ENCODE peak calls at places on chromosomes 5 and 9, in eight cellular contexts. One of them, this sample, is unnamed.

GRCh38 chr5:10265245-10266109 is 15.4 kb downstream of the CCT5 start:
- DNase-seq in glutamatergic neuron: no peak
- DNase-seq in cardiac muscle cell: no peak
- DNase-seq in EH: no peak
- DNase-seq in IMR-90: no peak
- DNase-seq in ACHN: no peak
- DNase-seq in HepG2: no peak
- DNase-seq in stimulated activated effector memory CD8-positive, alpha-beta T cell treated with anti-CD3 and anti-CD28 coated beads, Interleukin-12 subunit alpha, Interleukin-12 subunit beta, amount 100 ng/mL, for 72 hours: no peak
- DNase-seq in this sample: no peak

GRCh38 chr5:171599957-171600612 is 180.6 kb downstream of the FGF18 start:
- DNase-seq in ACHN: no peak
- DNase-seq in HepG2: no peak
- DNase-seq in IMR-90: no peak
- DNase-seq in glutamatergic neuron: no peak
- DNase-seq in EH: no peak
- DNase-seq in cardiac muscle cell: no peak
- DNase-seq in stimulated activated effector memory CD8-positive, alpha-beta T cell treated with anti-CD3 and anti-CD28 coated beads, Interleukin-12 subunit alpha, Interleukin-12 subunit beta, amount 100 ng/mL, for 72 hours: no peak
- DNase-seq in this sample: no peak

GRCh38 chr5:142397178-142397577 is 72.4 kb upstream of the SPRY4 start:
- DNase-seq in stimulated activated effector memory CD8-positive, alpha-beta T cell treated with anti-CD3 and anti-CD28 coated beads, Interleukin-12 subunit alpha, Interleukin-12 subunit beta, amount 100 ng/mL, for 72 hours: no peak
- DNase-seq in glutamatergic neuron: no peak
- DNase-seq in ACHN: no peak
- DNase-seq in EH: no peak
- DNase-seq in cardiac muscle cell: no peak
- DNase-seq in HepG2: no peak
- DNase-seq in IMR-90: no peak
- DNase-seq in this sample: no peak

GRCh38 chr5:82072138-82072537 is 100.3 kb downstream of the ATG10 start:
- DNase-seq in HepG2: no peak
- DNase-seq in stimulated activated effector memory CD8-positive, alpha-beta T cell treated with anti-CD3 and anti-CD28 coated beads, Interleukin-12 subunit alpha, Interleukin-12 subunit beta, amount 100 ng/mL, for 72 hours: no peak
- DNase-seq in glutamatergic neuron: no peak
- DNase-seq in EH: no peak
- DNase-seq in cardiac muscle cell: no peak
- DNase-seq in ACHN: no peak
- DNase-seq in IMR-90: no peak
- DNase-seq in this sample: peak; percentile 31

GRCh38 chr5:98750693-98751092 is 22.8 kb upstream of the RGMB start:
- DNase-seq in IMR-90: no peak
- DNase-seq in HepG2: peak; percentile 31
- DNase-seq in cardiac muscle cell: peak; percentile 20
- DNase-seq in EH: peak; percentile 27
- DNase-seq in ACHN: no peak
- DNase-seq in glutamatergic neuron: no peak
- DNase-seq in stimulated activated effector memory CD8-positive, alpha-beta T cell treated with anti-CD3 and anti-CD28 coated beads, Interleukin-12 subunit alpha, Interleukin-12 subunit beta, amount 100 ng/mL, for 72 hours: no peak
- DNase-seq in this sample: peak; percentile 58

GRCh38 chr9:95516736-95517558 is at the start of gene PTCH1:
- DNase-seq in stimulated activated effector memory CD8-positive, alpha-beta T cell treated with anti-CD3 and anti-CD28 coated beads, Interleukin-12 subunit alpha, Interleukin-12 subunit beta, amount 100 ng/mL, for 72 hours: peak; percentile 30
- DNase-seq in ACHN: peak; percentile 29
- DNase-seq in glutamatergic neuron: peak; percentile 55
- DNase-seq in IMR-90: peak; percentile 52
- DNase-seq in cardiac muscle cell: peak; percentile 72
- DNase-seq in EH: peak; percentile 52
- DNase-seq in HepG2: no peak
- DNase-seq in this sample: peak; percentile 85

GRCh38 chr5:157486861-157487260 is 26.8 kb downstream of the NIPAL4 start:
- DNase-seq in EH: no peak
- DNase-seq in cardiac muscle cell: no peak
- DNase-seq in glutamatergic neuron: no peak
- DNase-seq in HepG2: no peak
- DNase-seq in stimulated activated effector memory CD8-positive, alpha-beta T cell treated with anti-CD3 and anti-CD28 coated beads, Interleukin-12 subunit alpha, Interleukin-12 subunit beta, amount 100 ng/mL, for 72 hours: no peak
- DNase-seq in IMR-90: no peak
- DNase-seq in ACHN: no peak
- DNase-seq in this sample: no peak

GRCh38 chr9:18543406-18543965 is 69.5 kb downstream of the ADAMTSL1 start:
- DNase-seq in stimulated activated effector memory CD8-positive, alpha-beta T cell treated with anti-CD3 and anti-CD28 coated beads, Interleukin-12 subunit alpha, Interleukin-12 subunit beta, amount 100 ng/mL, for 72 hours: no peak
- DNase-seq in ACHN: no peak
- DNase-seq in cardiac muscle cell: no peak
- DNase-seq in glutamatergic neuron: no peak
- DNase-seq in EH: peak; percentile 94
- DNase-seq in IMR-90: peak; percentile 76
- DNase-seq in HepG2: no peak
- DNase-seq in this sample: no peak

GRCh38 chr9:136849960-136850865 is 1.0 kb downstream of the PHPT1 start:
- DNase-seq in stimulated activated effector memory CD8-positive, alpha-beta T cell treated with anti-CD3 and anti-CD28 coated beads, Interleukin-12 subunit alpha, Interleukin-12 subunit beta, amount 100 ng/mL, for 72 hours: no peak
- DNase-seq in EH: no peak
- DNase-seq in ACHN: no peak
- DNase-seq in HepG2: no peak
- DNase-seq in IMR-90: no peak
- DNase-seq in cardiac muscle cell: no peak
- DNase-seq in glutamatergic neuron: peak; percentile 35
- DNase-seq in this sample: no peak

GRCh38 chr9:110744753-110745522 is 76.3 kb downstream of the MUSK start:
- DNase-seq in IMR-90: peak; percentile 98
- DNase-seq in HepG2: no peak
- DNase-seq in glutamatergic neuron: no peak
- DNase-seq in cardiac muscle cell: peak; percentile 19
- DNase-seq in stimulated activated effector memory CD8-positive, alpha-beta T cell treated with anti-CD3 and anti-CD28 coated beads, Interleukin-12 subunit alpha, Interleukin-12 subunit beta, amount 100 ng/mL, for 72 hours: no peak
- DNase-seq in EH: peak; percentile 97
- DNase-seq in ACHN: peak; percentile 82
- DNase-seq in this sample: peak; percentile 11

GRCh38 chr9:117722108-117722761 is 18.0 kb downstream of the TLR4 start:
- DNase-seq in HepG2: no peak
- DNase-seq in stimulated activated effector memory CD8-positive, alpha-beta T cell treated with anti-CD3 and anti-CD28 coated beads, Interleukin-12 subunit alpha, Interleukin-12 subunit beta, amount 100 ng/mL, for 72 hours: no peak
- DNase-seq in glutamatergic neuron: no peak
- DNase-seq in cardiac muscle cell: no peak
- DNase-seq in EH: no peak
- DNase-seq in ACHN: no peak
- DNase-seq in IMR-90: no peak
- DNase-seq in this sample: no peak